ENCODE peak calls at places on chromosomes 1 and 21, in four cellular contexts. J is heart left ventricle, M is HFFc6, E is nucleus accumbens. X is an unnamed sample.

GRCh38 chr1:201686709-201687455 is 142.1 kb upstream of the IPO9 start:
- DNase-seq in E (no peak), J (no peak), M (no peak), X (no peak)

GRCh38 chr1:1877852-1878436 is 12.9 kb downstream of the GNB1 start:
- DNase-seq in E (no peak), M (no peak), J (no peak), X (no peak)

GRCh38 chr1:156143765-156144489 is 9.5 kb upstream of the SEMA4A start:
- DNase-seq in J (no peak), E (no peak), M (peak), X (no peak)

GRCh38 chr1:30377230-30378022 is 346.0 kb downstream of the MATN1 start:
- DNase-seq in M (no peak), E (no peak), J (no peak), X (no peak)

GRCh38 chr21:34037446-34037845 is 35.9 kb upstream of the MRPS6 start:
- DNase-seq in J (no peak), M (peak), E (no peak), X (no peak)

GRCh38 chr1:3695326-3696217 is 43.3 kb downstream of the TP73 start:
- DNase-seq in J (peak), M (peak), E (peak), X (no peak)

GRCh38 chr1:162240643-162240976 is 136.0 kb downstream of the SPATA46 start:
- DNase-seq in J (no peak), E (no peak), M (no peak), X (no peak)

GRCh38 chr1:38464071-38464661 is 395.4 kb downstream of the RRAGC start:
- DNase-seq in J (no peak), M (no peak), E (no peak), X (no peak)

GRCh38 chr1:43376723-43377235 is 9.0 kb upstream of the ELOVL1 start:
- DNase-seq in M (no peak), E (no peak), J (no peak), X (no peak)

GRCh38 chr1:243734311-243734700 is 115.7 kb downstream of the AKT3 start:
- DNase-seq in J (no peak), E (no peak), M (no peak), X (no peak)

GRCh38 chr1:235468970-235469369 is 35.3 kb downstream of the B3GALNT2 start:
- DNase-seq in J (no peak), M (peak), E (no peak), X (no peak)

GRCh38 chr21:33815153-33815707 is 100.4 kb downstream of the ATP5PO start:
- DNase-seq in M (no peak), J (no peak), E (no peak), X (no peak)

GRCh38 chr1:3772027-3772714 is 378 bp upstream of the SMIM1 start:
- DNase-seq in M (peak), J (peak), E (peak), X (no peak)

GRCh38 chr1:116754203-116754977 is at the start of gene CD2:
- DNase-seq in J (no peak), M (no peak), E (no peak), X (no peak)

GRCh38 chr1:23627065-23627464 is 64.5 kb upstream of the RPL11 start:
- DNase-seq in J (no peak), M (no peak), E (no peak), X (no peak)

GRCh38 chr1:112344754-112345423 is 51.1 kb upstream of the CTTNBP2NL start:
- DNase-seq in E (no peak), J (no peak), M (no peak), X (no peak)

GRCh38 chr1:31004231-31004621 is 61.3 kb downstream of the PUM1 start:
- DNase-seq in E (no peak), J (no peak), M (no peak), X (no peak)

GRCh38 chr1:67987046-67987799 is 63.2 kb downstream of the DIRAS3 start:
- DNase-seq in J (no peak), E (no peak), M (peak), X (no peak)

GRCh38 chr1:201348211-201348566 is 29.3 kb downstream of the TNNT2 start:
- DNase-seq in J (peak), E (no peak), M (peak), X (no peak)

GRCh38 chr21:37917612-37918011 is 1.4 kb upstream of the KCNJ6 start:
- DNase-seq in M (peak), J (no peak), E (no peak), X (no peak)

GRCh38 chr1:22868331-22868730 is 104.3 kb downstream of the LACTBL1 start:
- DNase-seq in E (no peak), M (no peak), J (no peak), X (no peak)

GRCh38 chr1:68904472-68904871 is 407.6 kb upstream of the DEPDC1 start:
- DNase-seq in J (no peak), M (no peak), E (no peak), X (peak)

GRCh38 chr1:225746361-225747179 is 31.1 kb upstream of the SRP9 start:
- DNase-seq in M (peak), J (peak), E (no peak), X (no peak)

GRCh38 chr1:61711969-61712368 is 13.0 kb downstream of the TM2D1 start:
- DNase-seq in M (no peak), E (no peak), J (no peak), X (no peak)

GRCh38 chr1:212699104-212699838 is 369 bp downstream of the BATF3 start:
- DNase-seq in J (peak), M (no peak), E (no peak), X (no peak)

GRCh38 chr1:108209456-108210108 is 9.4 kb upstream of the SLC25A24 start:
- DNase-seq in E (no peak), J (no peak), M (no peak), X (no peak)

GRCh38 chr1:70034403-70034802 is 171.0 kb downstream of the LRRC40 start:
- DNase-seq in M (peak), E (no peak), J (no peak), X (no peak)

GRCh38 chr1:208951908-208952307 is 631.6 kb upstream of the CAMK1G start:
- DNase-seq in J (no peak), E (no peak), M (no peak), X (no peak)

GRCh38 chr1:51210676-51211075 is 25.4 kb upstream of the RNF11 start:
- DNase-seq in E (no peak), M (no peak), J (no peak), X (no peak)

GRCh38 chr1:10528066-10529014 is 53.6 kb downstream of the PEX14 start:
- DNase-seq in M (peak), J (no peak), E (no peak), X (no peak)

GRCh38 chr1:1084028-1084371 is 9.9 kb upstream of the RNF223 start:
- DNase-seq in M (no peak), E (no peak), J (peak), X (no peak)

X was measured in putamen.